ENCODE peak calls at places on chromosomes 7 and 10, in four cellular contexts. One of them, this sample, is unnamed.

GRCh38 chr10:127877701-127878100 is 15.0 kb downstream of the CLRN3 start:
- DNase-seq in IMR-90: no peak
- DNase-seq in keratinocyte: no peak
- DNase-seq in K562: no peak
- DNase-seq in this sample: peak; percentile 10

GRCh38 chr10:131737543-131738395 is 163.0 kb upstream of the PPP2R2D start:
- DNase-seq in K562: no peak
- DNase-seq in IMR-90: no peak
- DNase-seq in keratinocyte: no peak
- DNase-seq in this sample: no peak

GRCh38 chr10:118002581-118002980 is 44.2 kb downstream of the RAB11FIP2 start:
- DNase-seq in keratinocyte: no peak
- DNase-seq in IMR-90: peak; percentile 59
- DNase-seq in K562: peak; percentile 21
- DNase-seq in this sample: no peak

GRCh38 chr7:38040831-38041230 is 120.4 kb downstream of the EPDR1 start:
- DNase-seq in keratinocyte: no peak
- DNase-seq in K562: peak; percentile 10
- DNase-seq in IMR-90: no peak
- DNase-seq in this sample: no peak

GRCh38 chr10:50299948-50300669 is 48.8 kb upstream of the ASAH2 start:
- DNase-seq in keratinocyte: no peak
- DNase-seq in IMR-90: no peak
- DNase-seq in K562: no peak
- DNase-seq in this sample: no peak

GRCh38 chr10:131273476-131273875 is 38.0 kb downstream of the TCERG1L start:
- DNase-seq in K562: no peak
- DNase-seq in keratinocyte: no peak
- DNase-seq in IMR-90: no peak
- DNase-seq in this sample: no peak

GRCh38 chr7:134513169-134513752 is 14.1 kb upstream of the AKR1B10 start:
- DNase-seq in keratinocyte: no peak
- DNase-seq in K562: peak; percentile 58
- DNase-seq in IMR-90: peak; percentile 63
- DNase-seq in this sample: peak; percentile 50

GRCh38 chr7:139749545-139749944 is 28.3 kb downstream of the HIPK2 start:
- DNase-seq in keratinocyte: no peak
- DNase-seq in K562: no peak
- DNase-seq in IMR-90: no peak
- DNase-seq in this sample: no peak

GRCh38 chr10:14751576-14752330 is 22.9 kb downstream of the FAM107B start:
- DNase-seq in IMR-90: peak; percentile 26
- DNase-seq in K562: no peak
- DNase-seq in keratinocyte: no peak
- DNase-seq in this sample: no peak

GRCh38 chr7:50821457-50821977 is 38.8 kb upstream of the GRB10 start:
- DNase-seq in keratinocyte: no peak
- DNase-seq in IMR-90: peak; percentile 45
- DNase-seq in K562: peak; percentile 36
- DNase-seq in this sample: no peak

GRCh38 chr10:51861731-51862130 is 162.3 kb upstream of the CSTF2T start:
- DNase-seq in K562: no peak
- DNase-seq in keratinocyte: no peak
- DNase-seq in IMR-90: no peak
- DNase-seq in this sample: no peak

GRCh38 chr10:283916-284356 is 148.7 kb downstream of the ZMYND11 start:
- DNase-seq in keratinocyte: no peak
- DNase-seq in IMR-90: no peak
- DNase-seq in K562: no peak
- DNase-seq in this sample: no peak

GRCh38 chr10:17605936-17606335 is 11.2 kb downstream of the HACD1 start:
- DNase-seq in IMR-90: no peak
- DNase-seq in K562: no peak
- DNase-seq in keratinocyte: no peak
- DNase-seq in this sample: no peak

GRCh38 chr10:102599565-102600327 is 44.5 kb upstream of the TRIM8 start:
- DNase-seq in keratinocyte: no peak
- DNase-seq in IMR-90: no peak
- DNase-seq in K562: peak; percentile 89
- DNase-seq in this sample: peak; percentile 98

GRCh38 chr10:110864662-110865140 is 7.0 kb upstream of the PDCD4 start:
- DNase-seq in K562: peak; percentile 49
- DNase-seq in keratinocyte: no peak
- DNase-seq in IMR-90: no peak
- DNase-seq in this sample: no peak

GRCh38 chr7:77707504-77707992 is 11.3 kb downstream of the RSBN1L start:
- DNase-seq in K562: no peak
- DNase-seq in IMR-90: no peak
- DNase-seq in keratinocyte: no peak
- DNase-seq in this sample: no peak

GRCh38 chr7:40470111-40470736 is 335.4 kb downstream of the SUGCT start:
- DNase-seq in K562: no peak
- DNase-seq in keratinocyte: no peak
- DNase-seq in IMR-90: peak; percentile 65
- DNase-seq in this sample: no peak

GRCh38 chr10:95474228-95475002 is 86.8 kb downstream of the SORBS1 start:
- DNase-seq in keratinocyte: no peak
- DNase-seq in K562: no peak
- DNase-seq in IMR-90: no peak
- DNase-seq in this sample: peak; percentile 33

GRCh38 chr10:114850126-114850525 is 28.5 kb downstream of the FHIP2A start:
- DNase-seq in IMR-90: no peak
- DNase-seq in K562: no peak
- DNase-seq in keratinocyte: no peak
- DNase-seq in this sample: no peak

GRCh38 chr10:116241642-116242405 is 31.2 kb downstream of the GFRA1 start:
- DNase-seq in IMR-90: no peak
- DNase-seq in keratinocyte: no peak
- DNase-seq in K562: no peak
- DNase-seq in this sample: no peak

GRCh38 chr7:1767524-1767923 is 97.4 kb downstream of the ELFN1 start:
- DNase-seq in K562: peak; percentile 65
- DNase-seq in keratinocyte: no peak
- DNase-seq in IMR-90: no peak
- DNase-seq in this sample: no peak

GRCh38 chr10:119658274-119658673 is 7.1 kb downstream of the BAG3 start:
- DNase-seq in keratinocyte: no peak
- DNase-seq in IMR-90: peak; percentile 94
- DNase-seq in K562: peak; percentile 86
- DNase-seq in this sample: peak; percentile 90

GRCh38 chr7:53350241-53350640 is 314.8 kb downstream of the POM121L12 start:
- DNase-seq in IMR-90: no peak
- DNase-seq in keratinocyte: no peak
- DNase-seq in K562: peak; percentile 17
- DNase-seq in this sample: peak; percentile 29

GRCh38 chr7:158049271-158049670 is 538.4 kb downstream of the PTPRN2 start:
- DNase-seq in keratinocyte: no peak
- DNase-seq in K562: no peak
- DNase-seq in IMR-90: no peak
- DNase-seq in this sample: no peak

GRCh38 chr7:82166666-82167065 is 276.9 kb downstream of the CACNA2D1 start:
- DNase-seq in IMR-90: no peak
- DNase-seq in keratinocyte: no peak
- DNase-seq in K562: no peak
- DNase-seq in this sample: no peak

GRCh38 chr10:22437620-22438588 is 92.6 kb downstream of the SPAG6 start:
- DNase-seq in IMR-90: peak; percentile 19
- DNase-seq in K562: no peak
- DNase-seq in keratinocyte: no peak
- DNase-seq in this sample: no peak

GRCh38 chr10:12748186-12748585 is 253.3 kb downstream of the CCDC3 start:
- DNase-seq in IMR-90: no peak
- DNase-seq in K562: no peak
- DNase-seq in keratinocyte: no peak
- DNase-seq in this sample: no peak

GRCh38 chr7:18341756-18342155 is 153.8 kb upstream of the HDAC9 start:
- DNase-seq in keratinocyte: no peak
- DNase-seq in K562: no peak
- DNase-seq in IMR-90: no peak
- DNase-seq in this sample: no peak

GRCh38 chr10:72069751-72070501 is 18.4 kb downstream of the SPOCK2 start:
- DNase-seq in keratinocyte: no peak
- DNase-seq in K562: peak; percentile 49
- DNase-seq in IMR-90: no peak
- DNase-seq in this sample: no peak

GRCh38 chr7:150580615-150580986 is 13.4 kb downstream of the GIMAP4 start:
- DNase-seq in IMR-90: no peak
- DNase-seq in keratinocyte: no peak
- DNase-seq in K562: no peak
- DNase-seq in this sample: no peak

GRCh38 chr10:96125142-96125515 is 5.0 kb upstream of the ZNF518A start:
- DNase-seq in keratinocyte: no peak
- DNase-seq in K562: no peak
- DNase-seq in IMR-90: peak; percentile 44
- DNase-seq in this sample: peak; percentile 49

GRCh38 chr10:11689945-11690736 is 52.0 kb upstream of the ECHDC3 start:
- DNase-seq in K562: no peak
- DNase-seq in IMR-90: no peak
- DNase-seq in keratinocyte: no peak
- DNase-seq in this sample: no peak

GRCh38 chr7:110442386-110442837 is 648.5 kb upstream of the LRRN3 start:
- DNase-seq in K562: peak; percentile 21
- DNase-seq in keratinocyte: peak; percentile 4
- DNase-seq in IMR-90: peak; percentile 37
- DNase-seq in this sample: peak; percentile 68

GRCh38 chr7:151275813-151276577 is 27.5 kb upstream of the SMARCD3 start:
- DNase-seq in K562: no peak
- DNase-seq in keratinocyte: no peak
- DNase-seq in IMR-90: no peak
- DNase-seq in this sample: no peak

GRCh38 chr7:22452142-22452763 is 47.7 kb downstream of the STEAP1B start:
- DNase-seq in K562: peak; percentile 80
- DNase-seq in keratinocyte: no peak
- DNase-seq in IMR-90: no peak
- DNase-seq in this sample: peak; percentile 51

GRCh38 chr7:10790910-10791309 is 182.8 kb upstream of the PHF14 start:
- DNase-seq in K562: no peak
- DNase-seq in keratinocyte: no peak
- DNase-seq in IMR-90: no peak
- DNase-seq in this sample: no peak

DNA sequence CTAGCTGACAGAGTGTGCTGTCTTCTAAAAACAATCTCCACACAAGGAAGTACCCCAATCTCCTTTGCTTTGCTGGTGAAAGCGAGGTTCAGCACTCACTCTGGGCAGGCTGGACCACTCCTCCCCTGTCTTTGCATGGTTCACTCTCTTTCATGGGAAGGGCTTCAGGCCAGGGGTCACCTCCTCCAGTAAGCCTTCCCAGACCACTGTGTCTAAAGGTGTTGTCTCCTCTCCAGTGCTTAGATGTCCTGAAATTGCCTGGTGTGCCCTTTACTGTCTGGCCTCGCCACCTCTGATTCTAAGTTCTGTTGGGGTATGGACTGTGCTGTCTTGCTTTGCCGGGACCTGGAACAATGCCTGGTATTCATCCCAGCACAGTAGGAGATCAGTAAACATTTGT is 34.6 kb upstream of the HNRNPH3 start:
- DNase-seq in K562: no peak
- DNase-seq in keratinocyte: no peak
- DNase-seq in IMR-90: no peak
- DNase-seq in this sample: no peak
- H2AFZ ChIP-seq in K562: no peak overlapping the region
- H2AFZ ChIP-seq in keratinocyte: no peak overlapping the region
- H2AFZ ChIP-seq in IMR-90: peak overlapping the region; percentile 16
- H2AFZ ChIP-seq in this sample: no peak overlapping the region

GRCh38 chr7:100546129-100546867 is 7.3 kb downstream of the AGFG2 start:
- DNase-seq in K562: no peak
- DNase-seq in IMR-90: no peak
- DNase-seq in keratinocyte: no peak
- DNase-seq in this sample: peak; percentile 86
- H3K4me1 ChIP-seq in K562: peaks cover 33% of the 10 kb centered on the region
- H3K4me1 ChIP-seq in IMR-90: peaks cover 28% of the 10 kb centered on the region
- H3K4me1 ChIP-seq in keratinocyte: peaks cover 17% of the 10 kb centered on the region
- H3K4me1 ChIP-seq in this sample: peaks cover 52% of the 10 kb centered on the region

DNA sequence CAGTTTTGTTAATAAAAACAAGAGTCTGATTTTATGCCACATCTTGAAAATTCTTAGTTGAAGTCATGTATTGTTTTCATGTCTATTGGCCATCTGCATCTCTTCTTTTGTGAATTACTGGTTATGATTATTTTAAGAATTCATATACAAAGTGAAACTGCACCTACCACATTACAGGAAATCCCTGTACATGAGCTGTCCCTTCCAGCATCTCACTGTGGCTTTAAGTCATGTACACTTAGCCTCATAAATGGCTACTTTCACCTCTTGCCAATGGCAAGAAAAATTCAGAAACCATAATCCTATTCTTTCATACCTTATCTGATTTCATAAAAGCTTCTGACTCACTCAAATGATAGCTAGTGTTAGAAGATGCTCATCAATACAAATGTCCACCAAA is 48.6 kb downstream of the CRTAC1 start:
- DNase-seq in K562: no peak
- DNase-seq in IMR-90: no peak
- DNase-seq in keratinocyte: no peak
- DNase-seq in this sample: no peak
- H3K9me1 ChIP-seq in K562: no peaks in the 10 kb centered on the region
- H3K9me1 ChIP-seq in IMR-90: no peaks in the 10 kb centered on the region
- H3K9me1 ChIP-seq in keratinocyte: no peaks in the 10 kb centered on the region
- H3K9me1 ChIP-seq in this sample: no peaks in the 10 kb centered on the region

GRCh38 chr7:136528329-136528728 is 340.1 kb upstream of the CHRM2 start:
- DNase-seq in K562: no peak
- DNase-seq in keratinocyte: peak; percentile 0
- DNase-seq in IMR-90: peak; percentile 88
- DNase-seq in this sample: no peak
- H2AFZ ChIP-seq in K562: no peak overlapping the region
- H2AFZ ChIP-seq in keratinocyte: no peak overlapping the region
- H2AFZ ChIP-seq in IMR-90: no peak overlapping the region
- H2AFZ ChIP-seq in this sample: no peak overlapping the region

DNA sequence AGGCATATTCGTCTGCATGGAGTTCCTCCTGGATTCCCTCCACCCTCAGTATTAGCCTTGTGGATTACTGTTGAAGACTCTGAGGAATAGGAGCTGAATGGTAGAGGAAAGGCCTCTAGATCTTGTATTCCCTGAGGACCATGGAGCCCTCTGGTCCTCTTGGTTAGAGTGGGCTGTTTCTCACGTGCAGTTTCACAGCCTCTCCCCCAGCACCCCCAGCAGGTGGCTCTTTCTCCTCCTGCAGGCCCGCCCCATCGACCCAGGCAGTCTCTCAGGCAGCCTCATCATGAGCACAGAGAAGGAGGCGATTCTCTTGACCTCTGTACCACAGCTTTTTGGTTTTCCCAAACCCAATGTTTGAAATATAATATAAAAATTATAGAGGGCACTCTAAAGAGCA is 102.0 kb downstream of the WNT2 start:
- DNase-seq in IMR-90: no peak
- DNase-seq in keratinocyte: no peak
- DNase-seq in K562: no peak
- DNase-seq in this sample: no peak
- H3K4me1 ChIP-seq in IMR-90: peaks cover 19% of the 10 kb centered on the region
- H3K4me1 ChIP-seq in keratinocyte: peaks cover 3% of the 10 kb centered on the region
- H3K4me1 ChIP-seq in K562: no peaks in the 10 kb centered on the region
- H3K4me1 ChIP-seq in this sample: no peaks in the 10 kb centered on the region

DNA sequence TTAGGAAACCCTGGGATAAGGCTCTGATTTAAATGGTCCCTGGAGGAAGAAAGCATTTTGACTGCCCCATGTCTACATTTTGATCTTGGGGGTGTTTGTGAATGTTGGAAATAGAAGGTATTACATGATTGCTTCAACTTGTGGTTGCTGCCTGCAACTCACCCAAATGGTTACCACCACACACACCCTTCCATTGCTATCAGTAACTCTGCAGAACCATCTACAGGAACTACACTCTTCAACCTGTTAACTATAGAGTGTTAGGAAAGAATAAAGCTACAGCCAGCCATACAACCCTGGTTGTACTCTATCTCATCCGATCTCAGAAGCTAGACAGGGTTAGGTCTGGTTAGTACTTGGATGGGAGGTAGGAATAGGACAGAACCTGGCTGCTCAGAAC is 71.2 kb downstream of the APBB1IP start:
- DNase-seq in K562: no peak
- DNase-seq in keratinocyte: no peak
- DNase-seq in IMR-90: no peak
- DNase-seq in this sample: no peak
- H3K9me1 ChIP-seq in K562: no peaks in the 10 kb centered on the region
- H3K9me1 ChIP-seq in keratinocyte: no peaks in the 10 kb centered on the region
- H3K9me1 ChIP-seq in IMR-90: no peaks in the 10 kb centered on the region
- H3K9me1 ChIP-seq in this sample: no peaks in the 10 kb centered on the region